ENCODE peak calls at places on chromosome 5, in seven cellular contexts. I, Z, G, N, V, B and K are unnamed samples.
A peak's percentile ranks its signal among the peaks of the same experiment; 100 is the strongest.

GRCh38 chr5:155094455-155094854 is 80.9 kb downstream of the KIF4B start:
- DNase-seq in I (no peak), Z (no peak), G (no peak), N (no peak), V (no peak), B (no peak), K (no peak)

GRCh38 chr5:179180921-179181645 is 120.9 kb downstream of the ZNF354C start:
- DNase-seq in I (no peak), Z (no peak), G (no peak), N (no peak), V (no peak), B (no peak), K (no peak)

GRCh38 chr5:142847898-142848790 is 78.0 kb downstream of the ARHGAP26 start:
- DNase-seq in I (no peak), Z (no peak), G (no peak), N (no peak), V (no peak), B (no peak), K (no peak)

GRCh38 chr5:139648205-139649081 is at the start of gene CXXC5:
- DNase-seq in I (peak; percentile 89), Z (peak; percentile 92), G (peak; percentile 92), N (peak; percentile 96), V (peak; percentile 74), B (no peak), K (peak; percentile 88)

GRCh38 chr5:18553269-18553668 is 919.0 kb downstream of the TAF11L14 start:
- DNase-seq in I (no peak), Z (no peak), G (peak; percentile 74), N (no peak), V (no peak), B (no peak), K (no peak)

GRCh38 chr5:71528206-71528605 is 58.9 kb upstream of the MCCC2 start:
- DNase-seq in I (no peak), Z (no peak), G (peak; percentile 12), N (no peak), V (no peak), B (no peak), K (no peak)

GRCh38 chr5:134026521-134027202 is 21.9 kb upstream of the VDAC1 start:
- DNase-seq in I (peak; percentile 19), Z (peak; percentile 74), G (peak; percentile 61), N (peak; percentile 80), V (no peak), B (no peak), K (no peak)

GRCh38 chr5:67405101-67405364 is 208.4 kb upstream of the CD180 start:
- DNase-seq in I (no peak), Z (no peak), G (no peak), N (no peak), V (no peak), B (no peak), K (no peak)

GRCh38 chr5:27788184-27788583 is 749.8 kb upstream of the CDH9 start:
- DNase-seq in I (no peak), Z (no peak), G (no peak), N (no peak), V (no peak), B (no peak), K (no peak)

GRCh38 chr5:145347026-145347616 is 488.0 kb downstream of the PRELID2 start:
- DNase-seq in I (no peak), Z (peak; percentile 61), G (peak; percentile 74), N (peak; percentile 24), V (no peak), B (no peak), K (no peak)

GRCh38 chr5:113487411-113487778 is 858 bp downstream of the MCC start:
- DNase-seq in I (no peak), Z (peak; percentile 24), G (peak; percentile 52), N (no peak), V (no peak), B (no peak), K (no peak)

GRCh38 chr5:56647109-56647863 is 168.1 kb upstream of the MAP3K1 start:
- DNase-seq in I (no peak), Z (no peak), G (no peak), N (no peak), V (no peak), B (no peak), K (no peak)

GRCh38 chr5:83844320-83845068 is 123.8 kb upstream of the HAPLN1 start:
- DNase-seq in I (no peak), Z (no peak), G (peak; percentile 84), N (no peak), V (no peak), B (no peak), K (peak; percentile 73)

GRCh38 chr5:173567548-173567947 is 48.9 kb downstream of the BOD1 start:
- DNase-seq in I (no peak), Z (no peak), G (no peak), N (no peak), V (no peak), B (no peak), K (no peak)

GRCh38 chr5:56183507-56183906 is 49.6 kb downstream of the ANKRD55 start:
- DNase-seq in I (no peak), Z (no peak), G (peak; percentile 88), N (no peak), V (no peak), B (no peak), K (no peak)

GRCh38 chr5:28648108-28648507 is 1609.7 kb upstream of the CDH9 start:
- DNase-seq in I (no peak), Z (no peak), G (no peak), N (peak; percentile 1), V (no peak), B (no peak), K (no peak)

GRCh38 chr5:10471672-10472071 is 30.0 kb downstream of the ROPN1L start:
- DNase-seq in I (no peak), Z (no peak), G (no peak), N (no peak), V (no peak), B (no peak), K (no peak)

GRCh38 chr5:53331463-53331862 is 149.0 kb upstream of the FST start:
- DNase-seq in I (no peak), Z (no peak), G (peak; percentile 32), N (no peak), V (no peak), B (no peak), K (no peak)

GRCh38 chr5:158899201-158899600 is 200.5 kb downstream of the EBF1 start:
- DNase-seq in I (no peak), Z (no peak), G (no peak), N (no peak), V (no peak), B (no peak), K (no peak)

GRCh38 chr5:18745988-18746615 is 1111.8 kb downstream of the TAF11L14 start:
- DNase-seq in I (no peak), Z (no peak), G (peak; percentile 40), N (peak; percentile 11), V (no peak), B (peak; percentile 14), K (no peak)

GRCh38 chr5:40410231-40410861 is 269.4 kb upstream of the PTGER4 start:
- DNase-seq in I (no peak), Z (no peak), G (peak; percentile 84), N (no peak), V (peak; percentile 21), B (peak; percentile 74), K (no peak)

GRCh38 chr5:124742983-124743533 is 3.4 kb downstream of the ZNF608 start:
- DNase-seq in I (no peak), Z (no peak), G (peak; percentile 86), N (no peak), V (no peak), B (no peak), K (no peak)

GRCh38 chr5:87195616-87196015 is 72.1 kb upstream of the RASA1 start:
- DNase-seq in I (no peak), Z (no peak), G (peak; percentile 24), N (no peak), V (no peak), B (no peak), K (no peak)

GRCh38 chr5:107805819-107806218 is 135.1 kb upstream of the EFNA5 start:
- DNase-seq in I (no peak), Z (no peak), G (no peak), N (no peak), V (no peak), B (no peak), K (no peak)
- H3K4me3 ChIP-seq in I (no peak overlapping the region), Z (no peak overlapping the region), G (no peak overlapping the region), N (no peak overlapping the region), V (no peak overlapping the region), B (no peak overlapping the region), K (no peak overlapping the region)

GRCh38 chr5:78698218-78698751 is 49.7 kb upstream of the LHFPL2 start:
- DNase-seq in I (no peak), Z (no peak), G (peak; percentile 62), N (no peak), V (peak; percentile 71), B (no peak), K (peak; percentile 67)
- H3K4me1 ChIP-seq in I (no peaks in the 10 kb centered on the region), Z (no peaks in the 10 kb centered on the region), G (peaks cover 6% of the 10 kb centered on the region), N (peaks cover 6% of the 10 kb centered on the region), V (peaks cover 19% of the 10 kb centered on the region), B (no peaks in the 10 kb centered on the region), K (peaks cover 3% of the 10 kb centered on the region)

GRCh38 chr5:163350083-163350482 is 87.3 kb upstream of the CCNG1 start:
- DNase-seq in I (no peak), Z (no peak), G (peak; percentile 24), N (peak; percentile 67), V (no peak), B (no peak), K (no peak)
- H3K4me3 ChIP-seq in I (no peak overlapping the region), Z (no peak overlapping the region), G (no peak overlapping the region), N (no peak overlapping the region), V (no peak overlapping the region), B (no peak overlapping the region), K (no peak overlapping the region)

GRCh38 chr5:141517321-141517720 is 28.4 kb downstream of the PCDHGC5 start:
- DNase-seq in I (no peak), Z (no peak), G (no peak), N (no peak), V (no peak), B (no peak), K (no peak)

GRCh38 chr5:141517902-141518610 is 29.2 kb downstream of the PCDHGC5 start:
- DNase-seq in I (no peak), Z (no peak), G (peak; percentile 97), N (peak; percentile 62), V (no peak), B (no peak), K (no peak)

GRCh38 chr5:141518616-141519015 is 29.7 kb downstream of the PCDHGC5 start:
- DNase-seq in I (no peak), Z (no peak), G (peak; percentile 27), N (no peak), V (no peak), B (no peak), K (peak; percentile 34)

GRCh38 chr5:141521244-141521781 is 32.4 kb downstream of the PCDHGC5 start:
- DNase-seq in I (no peak), Z (no peak), G (peak; percentile 99), N (no peak), V (peak; percentile 61), B (no peak), K (peak; percentile 68)

DNA sequence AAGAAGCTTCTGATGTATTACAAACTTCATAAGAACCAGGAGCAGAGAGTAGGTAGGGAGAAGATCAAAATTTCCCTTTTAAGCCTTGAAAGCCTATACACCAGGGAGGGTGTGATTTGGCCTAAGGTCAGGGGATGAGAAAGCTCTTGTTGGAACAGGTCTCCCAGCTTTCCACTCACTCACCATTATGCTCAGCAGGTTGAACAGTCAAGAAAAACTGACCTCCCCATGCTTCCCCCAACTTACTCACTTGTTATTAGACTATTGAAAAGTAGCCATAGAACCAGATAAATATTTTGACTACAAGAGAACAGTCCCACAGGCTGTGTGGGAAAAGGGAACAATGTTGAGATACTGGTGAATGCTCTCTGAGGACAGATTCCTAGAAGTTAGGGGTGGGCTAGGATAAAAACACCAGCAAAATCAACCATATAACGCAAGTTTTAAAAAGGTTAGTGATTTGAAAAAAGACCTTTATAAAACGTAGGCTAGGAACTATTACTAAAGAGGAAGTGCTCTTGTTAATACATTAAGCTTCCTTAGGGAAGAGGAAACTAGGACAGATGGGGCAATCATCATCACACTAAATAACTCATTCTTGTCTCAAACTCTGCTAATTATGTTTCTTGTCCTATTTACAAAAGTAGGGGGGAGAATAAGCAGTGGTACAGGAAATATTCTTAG is 30.9 kb downstream of the PCDHGC5 start:
- DNase-seq in I (no peak), Z (no peak), G (peak; percentile 42), N (no peak), V (no peak), B (no peak), K (peak; percentile 39)
- H3K4me1 ChIP-seq in I (peaks cover 71% of the 10 kb centered on the region), Z (peaks cover 2% of the 10 kb centered on the region), G (peaks cover 23% of the 10 kb centered on the region), N (peaks cover 75% of the 10 kb centered on the region), V (peaks cover 31% of the 10 kb centered on the region), B (no peaks in the 10 kb centered on the region), K (peaks cover 40% of the 10 kb centered on the region)